ENCODE peak calls at places on chromosome 17, in eight cellular contexts. B, K, L, Q, G, H, T and D are unnamed samples.

GRCh38 chr17:62819511-62820221 is 11.6 kb upstream of the MARCHF10 start:
- DNase-seq in Q (no peak), T (peak), K (no peak), G (peak), B (peak), L (peak), H (peak), D (peak)

GRCh38 chr17:17508019-17508535 is 11.9 kb upstream of the RASD1 start:
- DNase-seq in T (no peak), H (no peak), Q (no peak), L (no peak), K (no peak), G (no peak), B (no peak), D (no peak)

GRCh38 chr17:64003526-64004121 is 5.5 kb downstream of the PRR29 start:
- DNase-seq in G (no peak), Q (peak), H (no peak), K (no peak), T (no peak), L (no peak), B (no peak), D (no peak)

GRCh38 chr17:74749262-74750038 is 1.0 kb downstream of the NHERF1 start:
- DNase-seq in Q (no peak), H (no peak), T (no peak), K (no peak), G (no peak), L (peak), B (no peak), D (no peak)

GRCh38 chr17:63279498-63280230 is 166.4 kb downstream of the CYB561 start:
- DNase-seq in Q (no peak), H (peak), G (no peak), K (no peak), T (peak), L (no peak), B (peak), D (peak)

GRCh38 chr17:13756763-13757162 is 155.0 kb upstream of the HS3ST3A1 start:
- DNase-seq in H (no peak), K (no peak), Q (no peak), T (no peak), B (no peak), G (no peak), L (no peak), D (no peak)

GRCh38 chr17:76700627-76701470 is 9.9 kb downstream of the MXRA7 start:
- DNase-seq in B (peak), L (peak), K (no peak), T (peak), G (no peak), H (peak), Q (no peak), D (peak)

GRCh38 chr17:10618202-10618635 is 38.9 kb downstream of the MYH3 start:
- DNase-seq in K (peak), T (peak), H (peak), L (peak), Q (peak), B (peak), G (peak), D (peak)

GRCh38 chr17:71427801-71428200 is 693.0 kb upstream of the SOX9 start:
- DNase-seq in Q (no peak), G (no peak), L (no peak), H (no peak), T (no peak), B (no peak), K (no peak), D (no peak)

GRCh38 chr17:57755479-57756070 is 10.5 kb upstream of the CCDC182 start:
- DNase-seq in Q (no peak), G (no peak), K (no peak), H (no peak), L (peak), B (no peak), T (no peak), D (no peak)

GRCh38 chr17:76232342-76232741 is 8.0 kb downstream of the RNF157 start:
- DNase-seq in Q (no peak), L (no peak), T (peak), K (no peak), B (peak), G (no peak), H (peak), D (peak)

GRCh38 chr17:63760771-63761539 is 12.4 kb downstream of the CCDC47 start:
- DNase-seq in L (no peak), G (no peak), B (no peak), K (no peak), Q (no peak), H (peak), T (peak), D (no peak)

GRCh38 chr17:20010099-20010863 is 1.1 kb downstream of the SPECC1 start:
- DNase-seq in B (peak), T (peak), Q (peak), L (peak), G (no peak), H (peak), K (no peak), D (peak)

GRCh38 chr17:17191961-17192381 is 14.2 kb downstream of the PLD6 start:
- DNase-seq in H (no peak), L (no peak), Q (no peak), T (peak), K (no peak), B (no peak), G (no peak), D (no peak)

GRCh38 chr17:51692917-51693316 is 432.6 kb downstream of the UTP18 start:
- DNase-seq in T (no peak), L (no peak), G (no peak), Q (no peak), K (no peak), H (no peak), B (no peak), D (no peak)

GRCh38 chr17:41511130-41511529 is 5.7 kb upstream of the KRT13 start:
- DNase-seq in G (no peak), Q (peak), B (no peak), T (no peak), K (no peak), H (no peak), L (no peak), D (no peak)

GRCh38 chr17:75878174-75878998 is at the start of gene TRIM47:
- DNase-seq in Q (peak), L (peak), B (peak), T (peak), H (peak), G (peak), K (no peak), D (no peak)

GRCh38 chr17:60392845-60393702 is 1.1 kb upstream of the USP32 start:
- DNase-seq in Q (no peak), H (peak), B (peak), T (peak), K (no peak), G (peak), L (peak), D (peak)

GRCh38 chr17:36463916-36464764 is 22.3 kb upstream of the ZNHIT3 start:
- DNase-seq in K (peak), L (peak), G (peak), B (peak), T (peak), Q (peak), H (peak), D (peak)

GRCh38 chr17:75779987-75780889 is 4.4 kb upstream of the UNK start:
- DNase-seq in G (no peak), L (no peak), K (no peak), B (no peak), T (no peak), H (no peak), Q (no peak), D (no peak)

GRCh38 chr17:53633856-53634255 is 188.9 kb upstream of the KIF2B start:
- DNase-seq in K (no peak), T (no peak), H (no peak), G (no peak), Q (no peak), L (peak), B (no peak), D (no peak)

GRCh38 chr17:12789075-12789975 is at the start of gene ARHGAP44:
- DNase-seq in Q (peak), H (peak), G (peak), T (peak), K (peak), B (peak), L (peak), D (peak)

GRCh38 chr17:73293031-73293430 is 18.8 kb downstream of the CDC42EP4 start:
- DNase-seq in K (no peak), Q (no peak), T (no peak), B (no peak), H (no peak), G (no peak), L (no peak), D (no peak)

GRCh38 chr17:55264640-55265298 is at the start of gene HLF:
- DNase-seq in G (peak), K (peak), B (peak), H (peak), T (peak), Q (peak), L (peak), D (no peak)

GRCh38 chr17:76562734-76563148 is 22.9 kb downstream of the PRCD start:
- DNase-seq in H (peak), L (no peak), G (no peak), Q (peak), T (peak), B (peak), K (no peak), D (peak)

GRCh38 chr17:73480740-73481139 is 163.5 kb downstream of the SDK2 start:
- DNase-seq in G (no peak), L (no peak), K (no peak), Q (no peak), T (no peak), H (no peak), B (no peak), D (no peak)

GRCh38 chr17:41421116-41421515 is 3.3 kb downstream of the KRT37 start:
- DNase-seq in B (no peak), G (no peak), L (no peak), K (no peak), Q (no peak), T (peak), H (peak), D (peak)

GRCh38 chr17:46819906-46820351 is 1.4 kb upstream of the WNT3 start:
- DNase-seq in G (no peak), H (no peak), T (no peak), Q (no peak), K (no peak), B (no peak), L (peak), D (no peak)

GRCh38 chr17:60573139-60573975 is 26.6 kb upstream of the PPM1D start:
- DNase-seq in G (no peak), B (peak), H (no peak), T (peak), L (peak), Q (no peak), K (no peak), D (peak)

GRCh38 chr17:63962298-63962744 is 10.4 kb downstream of the SCN4A start:
- DNase-seq in B (no peak), G (no peak), Q (no peak), K (no peak), L (no peak), H (no peak), T (no peak), D (no peak)

GRCh38 chr17:17983776-17984175 is 11.1 kb downstream of the DRC3 start:
- DNase-seq in K (no peak), T (no peak), L (no peak), H (no peak), G (no peak), Q (no peak), B (no peak), D (no peak)

GRCh38 chr17:17782425-17783120 is 54.2 kb downstream of the SREBF1 start:
- DNase-seq in G (no peak), T (no peak), Q (peak), L (peak), B (no peak), H (no peak), K (no peak), D (no peak)

GRCh38 chr17:65589321-65589720 is 27.9 kb upstream of the AXIN2 start:
- DNase-seq in B (peak), K (no peak), G (no peak), H (peak), T (no peak), L (no peak), Q (no peak), D (no peak)

GRCh38 chr17:65587602-65588193 is 26.2 kb upstream of the AXIN2 start:
- DNase-seq in H (no peak), Q (no peak), B (peak), K (no peak), G (no peak), T (no peak), L (no peak), D (no peak)

GRCh38 chr17:65586899-65587298 is 25.5 kb upstream of the AXIN2 start:
- DNase-seq in K (no peak), G (no peak), L (no peak), B (no peak), Q (no peak), T (no peak), H (no peak), D (no peak)

GRCh38 chr17:65584604-65585521 is 23.4 kb upstream of the AXIN2 start:
- DNase-seq in K (no peak), Q (no peak), H (no peak), B (peak), T (no peak), L (no peak), G (no peak), D (no peak)

GRCh38 chr17:65588194-65588808 is 26.9 kb upstream of the AXIN2 start:
- DNase-seq in L (no peak), K (no peak), G (peak), Q (peak), T (no peak), H (no peak), B (peak), D (no peak)
- TF ChIP-seq CTCF in L (no peak), K (peak), G (no peak), Q (no peak), T (no peak), H (no peak), B (peak), D (no peak)

GRCh38 chr17:61803216-61803615 is 60.1 kb downstream of the BRIP1 start:
- DNase-seq in Q (no peak), B (no peak), G (no peak), T (no peak), K (no peak), H (no peak), L (no peak), D (no peak)
- TF ChIP-seq CTCF in Q (no peak), B (no peak), G (no peak), T (no peak), K (no peak), H (no peak), L (no peak), D (no peak)

DNA sequence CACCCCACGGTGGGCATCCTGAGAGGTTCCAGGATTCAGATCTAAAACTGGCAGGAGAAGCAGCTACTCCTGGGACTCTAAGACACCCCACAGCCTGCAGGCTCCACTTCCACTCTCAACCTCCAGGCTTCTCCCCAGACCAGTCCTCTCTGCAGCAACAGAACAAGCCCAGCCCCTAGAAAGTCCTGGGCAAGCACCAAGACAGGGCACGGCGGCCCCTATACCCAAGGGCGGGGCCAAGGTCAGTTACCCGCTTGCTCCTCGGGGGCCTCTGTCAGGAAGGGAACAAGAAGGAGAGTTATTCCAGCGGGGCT is 62.8 kb downstream of the MYO18A start:
- DNase-seq in G (no peak), L (no peak), H (no peak), K (no peak), Q (no peak), B (no peak), T (no peak), D (no peak)
- TF ChIP-seq CTCF in G (no peak), L (no peak), H (no peak), K (no peak), Q (no peak), B (no peak), T (no peak), D (peak)

GRCh38 chr17:38456031-38456815 is 28.0 kb downstream of the ARHGAP23 start:
- DNase-seq in K (no peak), T (no peak), G (no peak), L (no peak), B (no peak), H (no peak), Q (no peak), D (no peak)
- TF ChIP-seq CTCF in K (peak), T (peak), G (no peak), L (peak), B (peak), H (no peak), Q (peak), D (peak)

DNA sequence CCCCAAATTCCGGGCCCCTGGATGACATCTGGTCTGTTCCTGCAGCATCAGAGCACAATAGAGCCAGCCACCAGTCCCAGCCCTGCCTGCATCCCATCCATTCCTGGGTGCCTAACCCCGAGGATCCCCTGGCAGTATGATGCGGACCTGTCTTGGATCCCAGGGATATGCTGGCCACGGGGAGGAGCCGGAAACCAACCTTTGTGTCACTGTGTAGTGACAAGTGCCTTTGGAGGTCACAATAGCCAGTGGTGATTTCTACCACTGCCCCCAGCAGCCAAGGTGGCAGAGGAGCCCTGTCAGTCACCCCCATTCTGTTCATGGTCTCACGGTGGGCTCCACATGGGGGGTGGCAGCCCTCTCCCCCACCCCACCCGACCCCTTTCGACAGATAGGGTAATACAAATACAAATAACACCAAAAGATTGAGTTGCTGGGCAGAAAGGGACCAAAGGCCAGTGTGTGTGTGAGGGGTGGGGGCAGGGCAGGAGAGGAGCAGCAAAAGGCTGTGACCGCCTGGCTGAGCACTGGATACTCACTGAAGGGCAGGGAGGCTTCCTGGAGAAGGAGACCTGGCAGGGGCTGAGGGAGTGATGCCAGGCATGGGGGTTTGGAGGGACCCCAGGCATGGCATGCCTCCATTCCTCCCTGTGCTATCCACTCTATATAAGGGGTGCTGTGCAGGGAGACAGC is 29.0 kb upstream of the MEOX1 start:
- DNase-seq in B (no peak), T (no peak), Q (no peak), G (no peak), H (no peak), K (no peak), L (no peak), D (no peak)
- TF ChIP-seq CTCF in B (no peak), T (no peak), Q (no peak), G (no peak), H (no peak), K (no peak), L (no peak), D (no peak)

DNA sequence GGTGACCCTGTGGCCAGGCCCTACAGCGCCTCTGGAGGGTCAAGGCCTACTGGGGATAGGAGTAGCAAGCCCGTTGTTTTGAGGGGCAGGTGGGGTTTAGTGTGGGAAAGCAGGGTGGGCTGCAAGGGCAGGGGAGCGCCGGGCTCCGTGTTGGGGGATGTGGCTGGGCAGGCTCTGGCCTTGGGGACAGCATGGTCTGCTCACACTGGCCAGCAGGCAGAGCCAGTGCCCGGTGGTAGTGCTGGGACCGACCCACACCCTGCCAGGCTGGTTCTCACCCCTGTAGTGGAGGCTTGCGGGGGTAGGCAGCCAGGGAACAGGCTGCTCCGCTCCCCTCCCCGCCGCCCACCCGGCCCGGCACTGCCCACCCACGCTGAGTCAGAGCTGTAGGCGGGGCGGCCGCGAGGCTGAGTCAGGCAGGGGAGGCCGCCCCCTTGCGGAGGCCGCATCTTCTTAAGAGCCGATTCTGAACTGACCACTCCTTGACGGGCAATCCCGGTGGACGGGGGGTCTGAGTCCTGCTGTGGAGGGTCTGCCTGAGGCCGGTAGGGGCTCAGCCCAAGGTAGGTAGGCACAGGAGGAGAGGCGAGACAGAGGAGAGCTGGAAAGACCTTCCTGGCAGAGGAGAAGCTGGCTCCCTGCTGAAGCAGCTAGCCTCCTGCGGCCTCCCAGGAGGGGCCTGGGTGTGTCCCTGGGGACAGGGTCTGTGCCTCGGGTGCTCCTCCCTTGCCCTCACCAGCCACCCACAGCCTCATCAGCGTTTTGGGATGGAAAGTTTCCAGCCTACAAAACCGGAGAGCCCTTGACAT is 62.4 kb downstream of the BAIAP2 start:
- DNase-seq in K (peak), Q (peak), G (peak), T (peak), L (peak), B (peak), H (peak), D (peak)
- TF ChIP-seq CTCF in K (peak), Q (peak), G (peak), T (peak), L (peak), B (peak), H (peak), D (peak)

DNA sequence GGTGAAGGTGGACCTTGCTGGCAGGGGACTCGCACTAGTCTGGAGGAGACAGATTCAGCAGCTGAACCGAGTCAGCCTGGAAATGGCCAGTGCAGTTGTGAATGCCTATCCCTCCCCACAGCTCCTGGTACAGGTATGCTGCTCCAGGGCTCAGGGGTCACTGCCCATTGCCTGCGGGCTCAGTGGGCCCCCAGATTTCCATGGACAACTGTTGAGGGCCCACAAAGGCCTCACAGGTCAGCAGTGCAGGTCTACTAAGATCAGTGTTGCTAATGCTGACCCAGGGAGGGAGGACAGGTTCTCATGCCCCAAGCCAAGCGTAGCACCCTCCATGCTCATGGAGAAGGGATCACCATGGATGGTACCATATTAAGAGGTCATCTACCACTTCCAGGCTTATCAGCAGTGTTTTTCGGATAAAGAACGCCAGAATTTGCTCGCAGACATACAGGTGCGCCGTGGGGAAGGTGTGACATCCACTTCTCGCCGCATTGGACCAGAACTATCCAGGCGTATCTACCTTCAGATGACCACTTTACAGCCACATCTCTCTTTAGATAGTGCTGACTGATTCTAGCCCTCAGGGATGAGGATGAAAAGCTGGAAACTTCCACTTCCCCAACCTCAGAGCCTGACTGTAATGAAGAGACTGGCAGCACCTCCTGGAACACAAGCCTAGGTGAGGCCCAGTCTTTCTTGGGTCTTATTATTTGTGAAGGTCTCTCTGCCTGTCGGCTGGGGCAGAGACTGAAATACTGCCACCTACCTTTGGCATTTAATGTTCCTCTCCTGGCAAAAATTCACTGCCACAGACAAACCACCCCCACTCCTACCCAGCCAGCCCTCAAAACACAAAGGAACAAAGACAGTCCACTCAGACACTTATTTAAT is 7.6 kb downstream of the EME1 start:
- DNase-seq in G (no peak), L (peak), K (no peak), T (no peak), H (no peak), Q (no peak), B (no peak), D (no peak)
- TF ChIP-seq CTCF in G (no peak), L (peak), K (peak), T (peak), H (peak), Q (peak), B (peak), D (peak)